ENCODE peak calls at places on chromosomes 5 and 9, in four cellular contexts. I is tibial nerve, T is A549, E is upper lobe of left lung. F is an unnamed sample.

GRCh38 chr5:179290681-179291540 is 54.4 kb downstream of the ADAMTS2 start:
- DNase-seq in T (no peak), I (no peak), E (peak), F (peak)

GRCh38 chr9:37082214-37082765 is 38.1 kb upstream of the ZCCHC7 start:
- DNase-seq in I (no peak), E (no peak), T (no peak), F (no peak)

GRCh38 chr5:141637266-141637692 is 482 bp downstream of the RELL2 start:
- DNase-seq in T (peak), I (no peak), E (peak), F (no peak)

GRCh38 chr5:40733842-40734563 is 21.8 kb downstream of the TTC33 start:
- DNase-seq in E (no peak), T (no peak), I (no peak), F (no peak)

GRCh38 chr9:70529833-70530232 is 115.4 kb upstream of the KLF9 start:
- DNase-seq in I (no peak), T (no peak), E (no peak), F (no peak)

GRCh38 chr9:20236676-20237075 is 385.6 kb downstream of the MLLT3 start:
- DNase-seq in I (no peak), T (no peak), E (no peak), F (no peak)

GRCh38 chr9:108889649-108890067 is 27.6 kb downstream of the ACTL7A start:
- DNase-seq in T (no peak), I (no peak), E (no peak), F (no peak)

GRCh38 chr5:149037819-149038218 is 25.0 kb downstream of the SH3TC2 start:
- DNase-seq in E (no peak), T (no peak), I (no peak), F (no peak)

GRCh38 chr5:178111925-178112324 is 1.4 kb upstream of the N4BP3 start:
- DNase-seq in E (no peak), T (no peak), I (no peak), F (no peak)

GRCh38 chr5:132389453-132390286 is 20.2 kb downstream of the SLC22A5 start:
- DNase-seq in I (no peak), E (no peak), T (peak), F (peak)

GRCh38 chr5:33937700-33938506 is 1.7 kb downstream of the RXFP3 start:
- DNase-seq in E (peak), T (no peak), I (no peak), F (no peak)

GRCh38 chr5:163915481-163915961 is 410.1 kb downstream of the MAT2B start:
- DNase-seq in I (no peak), E (peak), T (no peak), F (no peak)

GRCh38 chr5:19855453-19855852 is 132.5 kb downstream of the CDH18 start:
- DNase-seq in E (no peak), T (no peak), I (no peak), F (no peak)

GRCh38 chr9:79469164-79469563 is 102.6 kb upstream of the TLE4 start:
- DNase-seq in E (no peak), I (no peak), T (no peak), F (no peak)

DNA sequence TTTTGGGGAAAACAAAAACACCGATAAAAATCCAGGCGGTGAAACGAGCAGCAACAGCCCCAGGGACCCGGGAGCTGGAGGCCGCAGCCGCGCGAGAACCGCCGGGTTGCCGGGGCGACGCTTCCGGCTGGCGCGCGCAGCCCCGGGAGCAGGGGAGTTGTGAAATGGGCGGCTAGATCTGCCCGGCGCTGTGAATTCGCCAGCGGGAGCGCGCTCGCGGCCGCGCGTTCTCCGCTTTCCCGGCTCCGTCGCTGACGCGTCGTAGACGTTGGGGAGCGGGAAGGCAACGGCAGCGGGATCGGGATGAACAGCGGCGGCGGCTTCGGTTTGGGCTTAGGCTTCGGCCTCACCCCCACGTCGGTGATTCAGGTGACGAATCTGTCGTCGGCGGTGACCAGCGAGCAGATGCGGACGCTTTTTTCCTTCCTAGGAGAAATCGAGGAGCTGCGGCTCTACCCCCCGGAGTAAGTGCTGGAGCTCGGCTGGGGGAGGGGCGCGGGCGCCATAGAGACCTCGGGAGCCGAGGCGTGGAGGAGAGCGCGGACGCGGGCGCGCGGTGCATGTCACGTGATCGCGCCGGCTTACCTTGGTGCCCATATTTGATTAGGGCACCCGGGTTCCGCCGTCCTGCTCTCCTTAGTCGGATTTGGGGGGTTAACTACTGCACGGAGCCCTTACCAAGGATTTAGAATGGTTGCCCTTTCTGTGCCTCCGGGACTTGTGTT is at the start of gene SREK1:
- DNase-seq in E (peak), I (peak), T (peak), F (peak)
- TF ChIP-seq EP300 in E (no peak), I (peak), T (no peak), F (no peak)

DNA sequence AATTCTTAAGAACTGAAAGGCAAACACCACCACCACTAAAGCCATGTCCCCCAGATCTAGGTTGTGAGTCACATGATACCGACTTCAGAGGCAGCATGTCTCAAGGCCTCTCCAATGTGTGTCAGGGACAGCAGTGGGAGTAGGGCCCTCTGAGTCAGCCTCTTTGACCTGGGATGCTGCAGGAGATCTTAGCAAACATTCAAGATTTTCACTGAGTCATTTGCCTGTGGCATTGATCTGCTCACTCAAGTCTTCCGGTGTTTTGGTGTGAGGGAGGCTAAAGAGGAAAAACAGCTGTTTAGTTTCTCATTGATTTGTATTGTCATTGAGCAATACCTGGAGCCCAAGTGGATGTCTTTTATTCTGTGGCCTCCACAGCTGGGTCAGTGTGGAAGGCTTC is 36.1 kb downstream of the TMC1 start:
- DNase-seq in E (no peak), T (peak), I (no peak), F (peak)
- TF ChIP-seq EP300 in E (no peak), T (peak), I (no peak), F (no peak)

DNA sequence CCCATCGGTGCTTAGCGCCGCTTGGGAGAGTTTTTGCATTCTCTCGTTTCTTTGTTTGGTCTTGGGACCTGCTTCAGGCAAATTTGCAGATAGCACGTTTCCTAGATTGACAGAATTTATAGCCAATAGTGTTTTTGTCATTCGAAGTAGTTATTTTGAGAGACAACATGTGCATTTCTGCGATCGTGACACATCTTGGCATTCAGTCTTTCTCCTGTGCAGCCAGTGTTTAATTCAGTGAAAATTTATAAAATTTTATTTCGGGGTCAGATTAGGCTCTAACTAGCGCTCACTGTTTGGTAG is 830 bp downstream of the PRRC1 start:
- DNase-seq in T (no peak), I (no peak), E (no peak), F (no peak)
- TF ChIP-seq EP300 in T (no peak), I (no peak), E (no peak), F (no peak)

GRCh38 chr9:104836235-104836634 is 72.3 kb downstream of the NIPSNAP3B start:
- DNase-seq in I (no peak), T (no peak), E (no peak), F (no peak)
- TF ChIP-seq EP300 in I (no peak), T (no peak), E (no peak), F (no peak)

DNA sequence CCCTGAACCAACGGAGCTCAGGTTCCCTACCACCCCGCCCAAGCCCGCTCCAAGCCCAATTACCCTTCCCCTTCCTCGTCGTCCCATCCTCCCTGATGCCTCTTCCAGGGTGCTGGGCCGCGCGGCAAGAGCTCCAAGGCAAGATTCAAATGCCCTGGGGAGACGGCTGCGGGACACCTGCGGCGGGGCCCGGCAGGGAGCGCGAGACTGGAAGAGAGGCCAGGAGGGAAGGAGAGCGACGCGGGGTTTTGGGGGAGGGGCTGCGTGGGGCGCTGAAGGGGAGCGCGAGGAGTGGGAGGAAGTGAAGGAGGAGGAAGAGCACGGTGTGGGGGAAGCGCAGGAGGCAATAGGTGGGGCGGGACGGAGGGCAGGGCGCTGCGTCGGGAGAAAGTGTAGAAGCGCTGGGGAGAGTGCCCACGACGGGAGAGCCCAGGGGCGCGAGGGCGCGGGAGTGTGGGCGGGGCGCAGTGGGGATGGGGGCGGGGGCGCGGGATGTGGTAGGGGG is 975 bp upstream of the NXNL2 start:
- DNase-seq in T (peak), I (no peak), E (peak), F (no peak)
- TF ChIP-seq EP300 in T (no peak), I (no peak), E (no peak), F (no peak)

GRCh38 chr5:108548684-108549596 is 167.0 kb upstream of the FBXL17 start:
- DNase-seq in E (no peak), I (no peak), T (no peak), F (no peak)
- TF ChIP-seq EP300 in E (no peak), I (no peak), T (no peak), F (no peak)

GRCh38 chr5:107466233-107466769 is 204.4 kb downstream of the EFNA5 start:
- DNase-seq in I (no peak), E (no peak), T (peak), F (no peak)
- TF ChIP-seq EP300 in I (no peak), E (no peak), T (peak), F (no peak)

F was measured in ovary.